ENCODE peak calls at places on chromosomes 6 and 20, in seven cellular contexts. C is WTC11, Z is H4, G is EL, U is endothelial cell, X is nephron progenitor cell, V is hepatic stellate cell. D is an unnamed sample.

GRCh38 chr6:121597654-121598053 is 162.2 kb downstream of the GJA1 start:
- DNase-seq in U (no peak), X (no peak), Z (peak; percentile 9), V (peak; percentile 12), G (peak; percentile 64), C (no peak), D (no peak)

GRCh38 chr6:33700391-33701050 is 11.0 kb downstream of the UQCC2 start:
- DNase-seq in G (peak; percentile 72), C (peak; percentile 86), X (peak; percentile 77), U (peak; percentile 86), V (peak; percentile 68), Z (peak; percentile 70), D (peak; percentile 94)

GRCh38 chr6:30722280-30723112 is 2.3 kb downstream of the TUBB start:
- DNase-seq in U (peak; percentile 80), G (peak; percentile 82), V (peak; percentile 74), X (peak; percentile 90), C (peak; percentile 82), Z (peak; percentile 74), D (peak; percentile 80)

GRCh38 chr6:98574991-98575390 is 259.4 kb upstream of the POU3F2 start:
- DNase-seq in V (no peak), G (no peak), X (no peak), U (no peak), C (no peak), Z (no peak), D (no peak)

GRCh38 chr6:15491986-15492269 is 170.9 kb downstream of the DTNBP1 start:
- DNase-seq in G (no peak), V (no peak), U (no peak), Z (no peak), X (no peak), C (no peak), D (no peak)

GRCh38 chr6:28802417-28803336 is 121.1 kb downstream of the TRIM27 start:
- DNase-seq in Z (peak; percentile 83), U (no peak), C (peak; percentile 55), V (peak; percentile 22), G (peak; percentile 86), X (no peak), D (peak; percentile 92)

GRCh38 chr20:24590193-24590982 is 121.0 kb downstream of the SYNDIG1 start:
- DNase-seq in G (no peak), V (no peak), C (no peak), Z (no peak), X (peak; percentile 18), U (no peak), D (no peak)

GRCh38 chr6:100595456-100595855 is 130.7 kb upstream of the SIM1 start:
- DNase-seq in U (no peak), C (no peak), V (no peak), X (no peak), G (no peak), Z (no peak), D (no peak)

GRCh38 chr20:17650301-17650761 is 31.7 kb downstream of the RRBP1 start:
- DNase-seq in G (no peak), U (no peak), C (no peak), V (no peak), Z (no peak), X (no peak), D (no peak)

GRCh38 chr6:74166849-74167248 is 470.8 kb downstream of the CD109 start:
- DNase-seq in V (no peak), Z (no peak), U (no peak), C (no peak), G (no peak), X (no peak), D (no peak)

GRCh38 chr6:118618676-118619377 is 32.6 kb downstream of the CEP85L start:
- DNase-seq in U (peak; percentile 63), V (peak; percentile 32), C (peak; percentile 77), G (peak; percentile 34), X (peak; percentile 49), Z (peak; percentile 15), D (peak; percentile 58)

GRCh38 chr20:47050996-47051395 is 156.4 kb downstream of the EYA2 start:
- DNase-seq in X (no peak), C (no peak), U (no peak), Z (no peak), G (no peak), V (no peak), D (no peak)

GRCh38 chr6:118260833-118261232 is 287.3 kb upstream of the PLN start:
- DNase-seq in G (no peak), U (no peak), X (no peak), V (no peak), C (no peak), Z (no peak), D (no peak)

GRCh38 chr6:139011980-139012379 is 16.6 kb upstream of the ABRACL start:
- DNase-seq in Z (no peak), G (no peak), U (no peak), V (no peak), C (no peak), X (no peak), D (no peak)

GRCh38 chr6:12049165-12049564 is 37.1 kb downstream of the HIVEP1 start:
- DNase-seq in Z (no peak), C (no peak), X (no peak), G (no peak), V (no peak), U (no peak), D (no peak)

GRCh38 chr20:53708129-53708968 is 114.7 kb upstream of the ZNF217 start:
- DNase-seq in V (peak; percentile 24), C (no peak), U (no peak), X (no peak), G (peak; percentile 89), Z (peak; percentile 64), D (no peak)

D was measured in mesendoderm.